ENCODE peak calls at places on chromosomes 12 and 14, in eight cellular contexts. B, X, G, J, K, I, P and R are unnamed samples.

GRCh38 chr12:77953515-77953914 is 122.8 kb downstream of the NAV3 start:
- DNase-seq in I (no peak), G (no peak), K (no peak), P (no peak), X (no peak), B (no peak), J (no peak), R (no peak)

GRCh38 chr14:36657409-36658090 is 4.1 kb upstream of the PAX9 start:
- DNase-seq in I (no peak), K (peak; percentile 77), G (peak; percentile 76), X (no peak), B (peak; percentile 28), J (no peak), P (no peak), R (no peak)

GRCh38 chr12:132411457-132411856 is 78.5 kb upstream of the FBRSL1 start:
- DNase-seq in K (no peak), P (no peak), B (no peak), X (no peak), J (no peak), I (no peak), G (no peak), R (no peak)

GRCh38 chr14:51209457-51209856 is 30.6 kb upstream of the TMX1 start:
- DNase-seq in G (no peak), K (no peak), X (no peak), I (no peak), J (no peak), B (no peak), P (no peak), R (no peak)

GRCh38 chr12:10191865-10192264 is 13.0 kb downstream of the TMEM52B start:
- DNase-seq in K (no peak), P (no peak), G (no peak), B (no peak), J (no peak), I (no peak), X (peak; percentile 74), R (no peak)

GRCh38 chr14:35949933-35950332 is 123.8 kb downstream of the BRMS1L start:
- DNase-seq in K (no peak), G (no peak), X (peak; percentile 44), I (no peak), B (no peak), P (no peak), J (no peak), R (no peak)

GRCh38 chr12:90098132-90098779 is 389.6 kb upstream of the ATP2B1 start:
- DNase-seq in X (peak; percentile 14), G (no peak), J (no peak), B (no peak), P (no peak), K (no peak), I (no peak), R (no peak)

GRCh38 chr14:87059060-87059827 is 933.7 kb downstream of the GALC start:
- DNase-seq in B (no peak), J (no peak), K (no peak), X (peak; percentile 7), P (no peak), I (no peak), G (no peak), R (no peak)

GRCh38 chr12:89083491-89083890 is 268.8 kb downstream of the DUSP6 start:
- DNase-seq in X (no peak), J (no peak), B (no peak), P (no peak), K (no peak), I (no peak), G (no peak), R (no peak)

GRCh38 chr14:50025776-50026175 is 90.6 kb downstream of the VCPKMT start:
- DNase-seq in G (no peak), I (no peak), B (no peak), K (no peak), P (no peak), X (no peak), J (no peak), R (no peak)

GRCh38 chr14:67908061-67908767 is 88.6 kb downstream of the RAD51B start:
- DNase-seq in B (no peak), K (no peak), G (no peak), X (peak; percentile 39), J (no peak), I (no peak), P (no peak), R (no peak)

GRCh38 chr12:27460471-27460978 is 14.0 kb downstream of the SMCO2 start:
- DNase-seq in I (no peak), P (peak; percentile 19), G (no peak), K (no peak), B (no peak), J (no peak), X (no peak), R (no peak)

GRCh38 chr14:32561520-32561919 is 232.4 kb downstream of the AKAP6 start:
- DNase-seq in G (peak; percentile 31), B (no peak), I (no peak), X (peak; percentile 86), K (no peak), J (no peak), P (no peak), R (no peak)

GRCh38 chr12:91387461-91388134 is 205.0 kb upstream of the DCN start:
- DNase-seq in K (no peak), X (peak; percentile 68), I (no peak), B (no peak), P (no peak), J (no peak), G (no peak), R (no peak)

GRCh38 chr12:98110516-98110915 is 404.9 kb upstream of the TMPO start:
- DNase-seq in K (no peak), G (no peak), X (no peak), P (no peak), J (no peak), I (no peak), B (no peak), R (no peak)

GRCh38 chr14:101186544-101186943 is 283.0 kb upstream of the RTL1 start:
- DNase-seq in I (no peak), J (no peak), P (no peak), X (no peak), K (no peak), G (no peak), B (no peak), R (no peak)

GRCh38 chr12:59695379-59695778 is 99.5 kb downstream of the SLC16A7 start:
- DNase-seq in J (no peak), K (no peak), B (no peak), P (no peak), I (no peak), G (no peak), X (no peak), R (no peak)

GRCh38 chr12:110141389-110141788 is 17.2 kb downstream of the IFT81 start:
- DNase-seq in J (no peak), P (peak; percentile 29), X (no peak), B (no peak), I (no peak), K (no peak), G (peak; percentile 85), R (no peak)

GRCh38 chr12:46604684-46605083 is 221.1 kb downstream of the SLC38A4 start:
- DNase-seq in B (no peak), J (no peak), X (no peak), I (no peak), G (no peak), K (no peak), P (no peak), R (no peak)

DNA sequence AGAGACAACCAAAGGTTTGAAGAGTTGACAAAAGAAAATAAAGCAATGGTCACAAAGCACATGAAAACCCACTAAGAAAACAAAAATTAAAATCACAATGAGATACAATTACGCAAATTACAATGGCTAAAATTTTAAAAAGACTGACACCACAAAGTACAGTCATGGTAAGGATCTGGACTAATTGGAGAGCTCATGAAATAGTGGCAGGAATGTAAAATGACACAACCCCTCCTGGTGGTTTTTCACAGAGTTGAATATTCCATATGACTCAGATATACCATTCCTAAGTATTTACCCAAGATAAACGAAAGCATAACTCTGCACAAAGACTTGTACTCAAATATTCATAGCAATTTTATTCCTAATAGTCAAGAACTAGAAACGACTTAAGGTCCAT is 65.9 kb downstream of the NOVA1 start:
- DNase-seq in B (no peak), P (no peak), X (peak; percentile 35), K (no peak), J (no peak), I (no peak), G (no peak), R (no peak)
- TF ChIP-seq CTCF in B (no peak), P (no peak), X (peak; percentile 50), K (no peak), J (no peak), I (no peak), G (peak; percentile 20), R (no peak)

GRCh38 chr12:87266305-87266704 is 762.9 kb downstream of the C12orf50 start:
- DNase-seq in G (no peak), K (no peak), B (no peak), X (no peak), I (no peak), J (no peak), P (no peak), R (no peak)
- TF ChIP-seq CTCF in G (no peak), K (no peak), B (peak; percentile 13), X (no peak), I (no peak), J (no peak), P (peak; percentile 28), R (peak; percentile 16)

DNA sequence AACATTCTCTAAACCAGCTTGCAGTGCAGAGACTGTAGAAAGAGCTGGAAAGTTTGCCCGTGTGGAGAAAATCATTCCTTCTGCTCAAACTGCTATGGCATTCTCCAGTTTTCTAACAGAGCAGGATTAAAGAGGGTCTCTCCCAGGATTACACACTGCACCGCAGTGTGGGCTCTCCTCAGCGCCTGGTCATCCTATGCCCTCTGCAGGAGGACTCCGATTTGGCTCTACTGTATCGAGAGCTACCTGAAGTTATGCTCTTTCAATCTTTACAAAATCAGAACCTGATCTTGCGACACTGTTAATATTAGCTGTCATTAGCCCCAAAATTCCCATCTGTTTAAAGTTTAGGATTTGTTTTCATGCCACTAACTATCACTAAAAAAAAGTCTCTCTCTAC is 33.0 kb downstream of the BHLHE41 start:
- DNase-seq in P (no peak), G (no peak), B (no peak), I (no peak), K (no peak), X (peak; percentile 19), J (no peak), R (no peak)
- TF ChIP-seq CTCF in P (no peak), G (peak; percentile 55), B (no peak), I (peak; percentile 44), K (no peak), X (peak; percentile 68), J (no peak), R (peak; percentile 47)

GRCh38 chr12:127455347-127456265 is 811.4 kb upstream of the TMEM132C start:
- DNase-seq in K (peak; percentile 78), X (no peak), I (no peak), G (no peak), J (no peak), P (no peak), B (peak; percentile 27), R (peak; percentile 35)

GRCh38 chr12:127445583-127445982 is 821.4 kb upstream of the TMEM132C start:
- DNase-seq in B (no peak), I (no peak), X (no peak), K (no peak), P (no peak), J (no peak), G (no peak), R (no peak)

DNA sequence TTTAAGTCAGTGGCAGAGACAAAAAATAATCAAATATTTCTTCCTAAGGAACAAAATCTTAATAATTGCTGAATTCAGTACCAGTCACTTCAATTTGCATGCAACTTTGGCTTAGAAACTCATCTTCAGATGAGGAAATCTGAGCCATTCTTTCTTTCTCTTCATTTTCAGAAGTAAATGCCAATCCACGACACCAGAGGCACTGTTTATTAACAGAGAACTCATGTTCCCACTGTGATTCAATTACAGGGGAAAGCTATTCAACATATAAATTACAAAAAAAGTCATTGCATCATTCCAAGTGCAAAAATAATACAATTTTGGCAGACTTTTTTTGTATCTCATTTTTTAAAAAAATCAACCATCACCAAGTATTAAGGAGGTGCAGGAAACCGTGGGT is 816.1 kb upstream of the TMEM132C start:
- DNase-seq in J (no peak), G (no peak), I (no peak), K (no peak), B (no peak), P (no peak), X (no peak), R (no peak)
- TF ChIP-seq CTCF in J (no peak), G (no peak), I (no peak), K (no peak), B (no peak), P (no peak), X (peak; percentile 3), R (peak; percentile 22)